ENCODE peak calls at places on chromosomes 2 and 18, in eight cellular contexts. V, T, H, I, E, Z, C and J are unnamed samples.

GRCh38 chr18:69978743-69979715 is 31.4 kb upstream of the CD226 start:
- DNase-seq in Z (no peak), E (no peak), T (no peak), H (no peak), C (no peak), V (no peak), I (no peak), J (no peak)

GRCh38 chr2:61713457-61713856 is 140.4 kb downstream of the FAM161A start:
- DNase-seq in E (no peak), I (no peak), V (no peak), C (no peak), H (no peak), Z (no peak), T (no peak), J (no peak)

GRCh38 chr18:3129053-3129864 is 90.5 kb downstream of the MYOM1 start:
- DNase-seq in T (peak; percentile 80), V (peak; percentile 85), E (peak; percentile 89), Z (peak; percentile 79), C (peak; percentile 77), H (peak; percentile 91), I (peak; percentile 71), J (peak; percentile 81)

GRCh38 chr2:12269041-12269972 is 447.4 kb upstream of the TRIB2 start:
- DNase-seq in E (no peak), I (no peak), T (no peak), Z (no peak), V (no peak), C (no peak), H (no peak), J (no peak)

GRCh38 chr2:152740743-152741328 is 22.4 kb downstream of the ARL6IP6 start:
- DNase-seq in C (no peak), T (no peak), V (no peak), I (no peak), Z (no peak), H (peak; percentile 78), E (no peak), J (no peak)

GRCh38 chr2:72539145-72539552 is 286.7 kb downstream of the EXOC6B start:
- DNase-seq in T (no peak), H (no peak), V (no peak), C (no peak), I (no peak), Z (no peak), E (peak; percentile 78), J (no peak)

GRCh38 chr2:10333247-10333613 is 30.5 kb downstream of the HPCAL1 start:
- DNase-seq in T (no peak), E (no peak), C (no peak), V (no peak), I (peak; percentile 49), Z (no peak), H (no peak), J (no peak)

GRCh38 chr18:56162316-56162715 is 476.1 kb downstream of the TXNL1 start:
- DNase-seq in V (no peak), C (no peak), Z (no peak), T (no peak), I (no peak), E (no peak), H (no peak), J (no peak)

GRCh38 chr2:85524567-85524923 is 14.4 kb upstream of the MAT2A start:
- DNase-seq in E (no peak), I (no peak), Z (no peak), C (no peak), H (no peak), T (no peak), V (no peak), J (no peak)

GRCh38 chr2:225597911-225598310 is 198.4 kb downstream of the NYAP2 start:
- DNase-seq in E (peak; percentile 60), Z (no peak), V (no peak), C (no peak), I (no peak), H (no peak), T (no peak), J (no peak)

GRCh38 chr2:166768393-166769123 is 119.7 kb upstream of the XIRP2 start:
- DNase-seq in E (no peak), T (no peak), H (no peak), V (no peak), C (no peak), I (no peak), Z (no peak), J (no peak)

GRCh38 chr2:120397362-120397811 is 51.5 kb downstream of the INHBB start:
- DNase-seq in C (no peak), H (no peak), V (no peak), I (no peak), E (no peak), T (no peak), Z (no peak), J (no peak)

GRCh38 chr2:241563031-241563507 is 4.5 kb downstream of the BOK start:
- DNase-seq in T (no peak), C (no peak), V (no peak), H (no peak), Z (no peak), I (no peak), E (no peak), J (no peak)

GRCh38 chr2:186309901-186310300 is 176.2 kb upstream of the ZC3H15 start:
- DNase-seq in Z (no peak), V (no peak), T (no peak), I (no peak), H (peak; percentile 3), E (peak; percentile 22), C (no peak), J (no peak)

GRCh38 chr2:240952496-240953246 is 45.7 kb upstream of the SNED1 start:
- DNase-seq in I (no peak), Z (peak; percentile 65), E (no peak), H (no peak), T (no peak), V (peak; percentile 14), C (peak; percentile 71), J (no peak)

GRCh38 chr18:6629635-6630140 is 99.8 kb upstream of the ARHGAP28 start:
- DNase-seq in Z (no peak), T (no peak), C (no peak), H (no peak), I (no peak), E (peak; percentile 64), V (no peak), J (no peak)

DNA sequence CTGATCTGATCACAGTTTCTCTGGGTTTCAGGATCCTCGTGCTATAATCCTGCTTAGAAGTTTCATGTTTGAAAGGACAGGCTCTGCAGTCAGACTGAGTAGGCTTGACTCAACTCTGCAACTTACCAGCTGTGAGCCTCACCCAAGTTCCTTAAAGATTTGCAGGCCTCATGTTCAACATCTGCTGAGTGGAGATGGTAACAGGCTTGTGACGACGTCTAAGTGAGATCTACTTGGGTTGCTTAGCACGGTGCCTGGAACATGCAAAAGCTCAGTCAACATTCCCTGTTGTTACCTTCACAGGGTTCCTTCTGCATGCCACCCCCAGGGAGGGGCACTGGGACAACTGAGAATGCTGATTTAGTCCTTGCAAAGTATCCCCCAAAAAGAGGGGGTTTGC is 164.2 kb downstream of the C1D start:
- DNase-seq in Z (no peak), V (no peak), C (no peak), I (no peak), T (no peak), H (no peak), E (no peak), J (no peak)
- TF ChIP-seq CTCF in Z (no peak), V (no peak), C (no peak), I (no peak), T (no peak), H (no peak), E (no peak), J (no peak)

DNA sequence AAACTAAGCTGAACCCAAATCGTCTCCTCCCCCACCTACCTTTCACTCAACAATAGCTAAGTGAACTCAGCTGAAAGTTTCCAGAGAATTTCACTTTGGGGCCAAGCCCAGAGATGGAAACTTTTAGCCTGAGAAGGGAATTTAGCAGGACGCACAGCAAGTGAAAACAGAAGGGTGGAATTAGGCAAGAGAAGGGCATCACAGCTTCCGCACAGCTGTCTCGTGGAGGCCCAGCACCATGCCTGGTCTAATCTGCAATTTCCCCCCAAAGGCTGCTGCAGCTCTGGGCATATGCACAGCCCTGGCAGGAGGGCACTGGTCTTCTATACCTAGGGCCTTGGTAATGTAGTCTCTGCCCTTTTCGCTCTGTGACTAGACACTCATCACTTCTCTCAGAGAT is 262.0 kb downstream of the TNS1 start:
- DNase-seq in T (no peak), I (no peak), E (no peak), Z (no peak), V (peak; percentile 10), C (no peak), H (no peak), J (no peak)
- H3K27ac ChIP-seq in T (peak overlapping the region; percentile 1), I (no peak overlapping the region), E (no peak overlapping the region), Z (peak overlapping the region; percentile 37), V (no peak overlapping the region), C (peak overlapping the region; percentile 13), H (no peak overlapping the region), J (peak overlapping the region; percentile 37)

GRCh38 chr2:127537142-127537541 is 1.7 kb downstream of the MYO7B start:
- DNase-seq in C (no peak), V (no peak), H (no peak), T (no peak), E (no peak), I (no peak), Z (no peak), J (no peak)

GRCh38 chr2:127535941-127536340 is 458 bp downstream of the MYO7B start:
- DNase-seq in C (no peak), Z (no peak), V (peak; percentile 59), T (no peak), I (no peak), E (no peak), H (no peak), J (no peak)

GRCh38 chr2:127537644-127538043 is 2.2 kb downstream of the MYO7B start:
- DNase-seq in V (no peak), H (no peak), C (no peak), T (no peak), Z (no peak), E (no peak), I (no peak), J (no peak)

GRCh38 chr2:127535422-127535901 is at the start of gene MYO7B:
- DNase-seq in Z (no peak), T (no peak), H (no peak), E (no peak), I (no peak), V (peak; percentile 91), C (no peak), J (no peak)

GRCh38 chr2:127536707-127537106 is 1.2 kb downstream of the MYO7B start:
- DNase-seq in E (no peak), T (no peak), I (no peak), Z (no peak), C (no peak), V (no peak), H (no peak), J (no peak)
- H3K4me3 ChIP-seq in E (no peak overlapping the region), T (no peak overlapping the region), I (no peak overlapping the region), Z (no peak overlapping the region), C (no peak overlapping the region), V (peak overlapping the region; percentile 46), H (no peak overlapping the region), J (no peak overlapping the region)

DNA sequence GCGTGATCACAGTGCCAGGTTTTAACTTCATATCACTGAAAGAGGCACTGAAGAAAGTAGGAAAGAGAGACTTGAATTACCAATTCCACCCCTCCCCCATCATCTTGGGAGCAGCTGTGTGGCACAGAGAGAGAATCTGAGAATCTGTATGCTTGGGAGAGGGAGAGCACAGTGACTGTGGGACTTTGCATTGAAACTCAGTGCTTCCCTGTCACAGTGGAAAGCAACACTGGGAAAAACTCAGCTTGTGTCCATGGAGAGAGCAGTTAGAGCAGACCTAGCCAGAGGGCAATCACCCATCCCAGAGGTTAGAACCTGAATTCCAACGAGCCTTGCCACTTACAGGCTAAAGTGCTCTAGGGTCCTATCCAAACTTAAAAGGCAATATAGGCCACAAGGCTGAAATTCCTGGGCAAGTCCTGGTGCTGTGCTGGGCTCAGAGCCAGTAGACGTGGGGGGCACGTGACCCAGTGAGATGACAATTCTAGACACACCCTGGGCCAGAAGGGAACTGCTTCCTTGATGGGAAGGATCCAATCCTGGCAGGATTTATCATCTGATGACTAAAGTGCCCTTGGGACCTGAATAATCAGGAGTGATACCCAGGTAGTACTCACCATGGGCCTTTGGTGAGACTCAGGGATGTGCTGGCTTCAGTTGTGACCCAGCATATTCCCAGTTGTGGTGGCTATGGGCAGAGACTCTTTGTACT is 15.5 kb upstream of the ABCB11 start:
- DNase-seq in V (peak; percentile 86), E (no peak), C (no peak), T (no peak), Z (no peak), H (no peak), I (no peak), J (no peak)
- TF ChIP-seq CTCF in V (no peak), E (no peak), C (no peak), T (no peak), Z (no peak), H (no peak), I (no peak), J (no peak)